ENCODE peak calls at places on chromosomes 3 and 15, in ten cellular contexts. D is fibroblast of mammary gland, F is ovary, K is uterus, C is BJ, W is right lobe of liver, P is GM12865, M is brain microvascular endothelial cell, X is AG04450, U is esophagus muscularis mucosa. I is an unnamed sample.

GRCh38 chr15:27820232-27820631 is 278.9 kb downstream of the OCA2 start:
- DNase-seq in D (peak; percentile 37), F (no peak), K (no peak), C (no peak), W (no peak), P (no peak), M (peak; percentile 35), X (no peak), U (no peak), I (no peak)

GRCh38 chr15:34039506-34040123 is 611 bp upstream of the AVEN start:
- DNase-seq in D (peak; percentile 36), F (no peak), K (no peak), C (no peak), W (no peak), P (peak; percentile 79), M (peak; percentile 16), X (no peak), U (no peak), I (no peak)

GRCh38 chr15:90343391-90343790 is 8.7 kb upstream of the ZNF774 start:
- DNase-seq in D (peak; percentile 71), F (no peak), K (no peak), C (no peak), W (no peak), P (no peak), M (peak; percentile 41), X (no peak), U (no peak), I (peak; percentile 75)

GRCh38 chr3:129831503-129831902 is 62.0 kb downstream of the TMCC1 start:
- DNase-seq in D (no peak), F (no peak), K (no peak), C (no peak), W (no peak), P (no peak), M (no peak), X (no peak), U (no peak), I (no peak)

GRCh38 chr15:63231717-63232116 is 42.3 kb downstream of the RAB8B start:
- DNase-seq in D (peak; percentile 35), F (no peak), K (no peak), C (no peak), W (no peak), P (no peak), M (no peak), X (no peak), U (no peak), I (peak; percentile 51)

GRCh38 chr3:177731644-177732268 is 534.5 kb upstream of the TBL1XR1 start:
- DNase-seq in D (peak; percentile 81), F (no peak), K (no peak), C (peak; percentile 75), W (no peak), P (no peak), M (peak; percentile 72), X (peak; percentile 67), U (no peak), I (peak; percentile 85)

GRCh38 chr3:150605998-150606641 is 3.0 kb downstream of the SELENOT start:
- DNase-seq in D (no peak), F (no peak), K (no peak), C (no peak), W (no peak), P (peak; percentile 48), M (no peak), X (no peak), U (no peak), I (no peak)

GRCh38 chr15:99117111-99117510 is 12.2 kb downstream of the SYNM start:
- DNase-seq in D (no peak), F (no peak), K (no peak), C (no peak), W (no peak), P (no peak), M (no peak), X (no peak), U (no peak), I (no peak)

GRCh38 chr3:196726788-196727675 is 12.6 kb upstream of the PAK2 start:
- DNase-seq in D (peak; percentile 78), F (no peak), K (no peak), C (no peak), W (no peak), P (peak; percentile 16), M (peak; percentile 66), X (no peak), U (no peak), I (peak; percentile 18)

GRCh38 chr3:112020653-112021052 is 13.9 kb upstream of the TMPRSS7 start:
- DNase-seq in D (no peak), F (no peak), K (no peak), C (no peak), W (no peak), P (no peak), M (no peak), X (no peak), U (no peak), I (no peak)

GRCh38 chr15:71662306-71662705 is 148.0 kb upstream of the NR2E3 start:
- DNase-seq in D (no peak), F (no peak), K (no peak), C (no peak), W (no peak), P (no peak), M (no peak), X (no peak), U (no peak), I (no peak)

GRCh38 chr3:153961498-153961897 is 159.7 kb upstream of the ARHGEF26 start:
- DNase-seq in D (no peak), F (no peak), K (no peak), C (no peak), W (no peak), P (no peak), M (no peak), X (no peak), U (no peak), I (no peak)

GRCh38 chr15:33994005-33994615 is 25.8 kb downstream of the CHRM5 start:
- DNase-seq in D (peak; percentile 45), F (no peak), K (no peak), C (no peak), W (no peak), P (peak; percentile 39), M (peak; percentile 54), X (no peak), U (no peak), I (peak; percentile 51)

GRCh38 chr3:72919520-72919919 is 31.7 kb downstream of the GXYLT2 start:
- DNase-seq in D (no peak), F (no peak), K (no peak), C (no peak), W (no peak), P (no peak), M (no peak), X (no peak), U (no peak), I (no peak)

GRCh38 chr3:43203022-43203421 is 83.3 kb upstream of the SNRK start:
- DNase-seq in D (no peak), F (no peak), K (no peak), C (no peak), W (no peak), P (no peak), M (no peak), X (no peak), U (no peak), I (peak; percentile 13)

DNA sequence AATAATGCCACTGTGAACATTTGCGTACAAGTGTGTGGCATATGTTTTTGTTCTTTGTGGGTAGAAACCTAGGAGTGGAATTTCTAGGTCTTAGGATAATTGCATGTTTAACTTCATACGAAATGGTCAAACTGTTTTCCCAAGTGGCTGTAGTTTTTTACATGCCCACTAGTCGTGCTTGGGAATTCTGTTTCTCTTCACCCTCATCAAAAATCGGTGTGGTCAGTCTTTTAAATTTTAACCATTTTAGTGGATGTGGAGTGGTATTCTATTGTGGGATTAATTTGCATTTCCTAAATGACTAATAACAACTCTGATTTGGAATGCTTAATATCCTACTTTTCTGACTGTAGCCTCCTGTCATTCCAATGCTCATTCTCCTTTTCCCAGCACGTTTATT is 27.6 kb downstream of the ZFAND6 start:
- DNase-seq in D (no peak), F (no peak), K (no peak), C (no peak), W (no peak), P (no peak), M (no peak), X (no peak), U (no peak), I (no peak)
- TF ChIP-seq CTCF in D (peak; percentile 16), F (no peak), K (no peak), C (peak; percentile 29), W (no peak), P (no peak), M (peak; percentile 40), X (peak; percentile 46), U (no peak), I (peak; percentile 29)

DNA sequence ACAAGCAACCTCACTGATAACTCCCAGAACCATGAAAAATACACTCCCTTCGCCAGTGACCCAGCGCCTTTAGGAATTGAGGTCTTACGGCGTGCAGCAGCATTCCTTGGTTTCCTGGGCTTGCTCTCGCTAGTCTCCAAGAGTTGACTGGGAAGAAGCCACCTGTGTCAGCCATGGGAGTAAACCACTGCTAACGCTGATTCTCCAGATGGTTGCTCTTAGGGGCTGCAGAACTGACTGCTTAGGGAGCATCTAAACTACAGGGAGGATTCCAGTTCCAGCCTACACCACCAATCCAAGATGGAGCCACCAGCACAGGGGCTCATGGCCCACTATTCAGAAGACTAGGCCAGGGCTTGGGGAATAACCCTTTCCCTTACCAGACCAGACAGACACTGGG is 2.4 kb downstream of the RBPMS2 start:
- DNase-seq in D (no peak), F (no peak), K (no peak), C (no peak), W (no peak), P (no peak), M (no peak), X (no peak), U (no peak), I (no peak)
- H3K4me3 ChIP-seq in D (no peak overlapping the region), F (no peak overlapping the region), K (no peak overlapping the region), C (no peak overlapping the region), W (no peak overlapping the region), P (no peak overlapping the region), M (no peak overlapping the region), X (no peak overlapping the region), U (peak overlapping the region; percentile 82), I (no peak overlapping the region)

DNA sequence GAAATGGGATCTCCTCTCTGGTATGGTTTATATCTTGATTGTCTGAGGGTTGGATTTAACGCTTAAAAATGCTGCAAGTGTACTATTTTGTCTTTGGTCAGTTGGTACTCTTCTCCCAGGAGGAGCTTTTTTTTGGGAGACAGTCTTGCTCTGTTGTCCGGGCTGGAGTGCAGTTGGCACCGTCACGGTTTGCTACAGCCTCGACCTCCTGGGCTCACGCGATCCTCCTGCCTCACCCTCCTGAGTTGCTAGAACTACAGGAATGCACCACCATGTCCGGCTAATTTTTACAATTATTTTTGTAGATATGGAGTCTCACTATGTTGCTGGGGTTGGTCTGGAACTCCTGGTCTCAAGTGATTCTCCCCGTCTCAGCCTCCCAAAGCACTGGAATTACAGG is 89.5 kb downstream of the FNDC3B start:
- DNase-seq in D (no peak), F (no peak), K (no peak), C (no peak), W (no peak), P (no peak), M (no peak), X (no peak), U (no peak), I (no peak)
- TF ChIP-seq CTCF in D (no peak), F (no peak), K (no peak), C (no peak), W (no peak), P (no peak), M (no peak), X (no peak), U (no peak), I (no peak)

DNA sequence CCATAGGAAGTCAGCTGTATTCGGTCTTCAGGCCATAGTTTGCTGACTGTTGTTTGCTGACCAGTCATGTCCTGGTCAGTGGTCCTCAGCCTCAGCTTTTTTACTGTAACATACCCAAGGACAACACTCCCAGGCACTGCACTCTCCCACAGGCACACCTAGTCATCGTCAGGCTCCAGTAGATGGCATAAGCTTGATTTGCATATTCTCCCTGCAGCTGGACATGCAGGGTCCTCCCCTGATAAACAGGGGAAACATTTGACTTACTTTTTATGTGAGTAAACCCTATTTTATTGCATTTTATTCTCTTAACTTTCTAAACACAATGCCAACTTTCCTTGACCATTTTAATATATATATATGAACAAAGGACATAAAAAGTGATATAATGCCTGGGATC is 22.8 kb downstream of the ARHGEF3 start:
- DNase-seq in D (no peak), F (no peak), K (no peak), C (no peak), W (no peak), P (no peak), M (no peak), X (no peak), U (no peak), I (no peak)
- H3K4me3 ChIP-seq in D (no peak overlapping the region), F (no peak overlapping the region), K (no peak overlapping the region), C (no peak overlapping the region), W (no peak overlapping the region), P (no peak overlapping the region), M (no peak overlapping the region), X (no peak overlapping the region), U (no peak overlapping the region), I (no peak overlapping the region)

I was measured in cardiac fibroblast.